ENCODE peak calls at places on chromosomes 6 and 20, in nine cellular contexts. G is hippocampal formation, L is NCI-H524, N is T1000, I is fibroblast of mammary gland, Y is Ammon's horn, C is SW 1271, O is HEK293T, U is body of pancreas. J is an unnamed sample.

GRCh38 chr6:106972500-106972899 is 2.0 kb downstream of the CD24 start:
- DNase-seq in I (no peak), L (no peak), C (no peak), Y (peak; percentile 5), G (no peak), U (peak; percentile 61), N (no peak), O (peak; percentile 9), J (no peak)

GRCh38 chr20:22339091-22339881 is 245.1 kb downstream of the FOXA2 start:
- DNase-seq in U (peak; percentile 66), L (peak; percentile 29), N (no peak), O (peak; percentile 32), C (peak; percentile 74), Y (peak; percentile 73), G (no peak), I (peak; percentile 78), J (peak; percentile 42)

GRCh38 chr20:50943091-50943490 is 11.9 kb upstream of the ADNP start:
- DNase-seq in C (peak; percentile 28), Y (no peak), L (no peak), I (no peak), O (no peak), U (no peak), G (no peak), N (no peak), J (no peak)

GRCh38 chr6:21325201-21325856 is 268.2 kb upstream of the SOX4 start:
- DNase-seq in I (no peak), N (no peak), U (no peak), Y (no peak), G (no peak), L (no peak), C (no peak), O (no peak), J (no peak)

GRCh38 chr6:57317060-57317943 is at the start of gene PRIM2:
- DNase-seq in U (peak; percentile 89), G (peak; percentile 83), Y (peak; percentile 92), O (peak; percentile 91), N (peak; percentile 56), I (peak; percentile 79), C (peak; percentile 83), L (peak; percentile 63), J (peak; percentile 62)

GRCh38 chr20:3409417-3409816 is 1.9 kb upstream of the DNAAF9 start:
- DNase-seq in C (no peak), N (no peak), Y (no peak), L (no peak), I (no peak), O (no peak), G (no peak), U (no peak), J (no peak)

GRCh38 chr6:28884423-28885148 is 39.2 kb downstream of the TRIM27 start:
- DNase-seq in N (peak; percentile 72), C (no peak), L (no peak), I (no peak), Y (no peak), O (no peak), G (no peak), U (no peak), J (no peak)

GRCh38 chr20:38649275-38649891 is 47.8 kb downstream of the ARHGAP40 start:
- DNase-seq in C (peak; percentile 49), I (peak; percentile 25), G (peak; percentile 26), L (peak; percentile 82), O (peak; percentile 53), U (no peak), N (no peak), Y (peak; percentile 72), J (peak; percentile 43)

GRCh38 chr6:87909849-87910248 is 137.8 kb upstream of the SPACA1 start:
- DNase-seq in I (peak; percentile 89), G (no peak), O (no peak), U (no peak), L (no peak), Y (no peak), C (no peak), N (peak; percentile 52), J (no peak)

GRCh38 chr6:114362957-114363356 is 20.1 kb upstream of the HS3ST5 start:
- DNase-seq in O (no peak), Y (no peak), L (no peak), U (no peak), I (no peak), C (no peak), N (no peak), G (no peak), J (no peak)

GRCh38 chr6:127737009-127737486 is 160.1 kb downstream of the C6orf58 start:
- DNase-seq in U (peak; percentile 52), O (peak; percentile 66), C (peak; percentile 71), N (no peak), L (peak; percentile 92), G (no peak), Y (peak; percentile 83), I (peak; percentile 74), J (peak; percentile 40)

GRCh38 chr20:19701449-19701848 is 56.6 kb upstream of the RIN2 start:
- DNase-seq in O (no peak), U (peak; percentile 19), I (no peak), C (no peak), Y (no peak), G (no peak), N (no peak), L (no peak), J (no peak)

GRCh38 chr6:18997375-18997826 is 610.3 kb downstream of the RNF144B start:
- DNase-seq in Y (no peak), C (peak; percentile 46), G (no peak), L (peak; percentile 23), N (no peak), O (peak; percentile 50), U (peak; percentile 33), I (peak; percentile 56), J (peak; percentile 15)

GRCh38 chr20:34300809-34301586 is 2.2 kb downstream of the AHCY start:
- DNase-seq in I (no peak), U (no peak), Y (no peak), N (no peak), O (no peak), G (no peak), L (no peak), C (no peak), J (no peak)

GRCh38 chr6:8006208-8006607 is 58.0 kb downstream of the BLOC1S5 start:
- DNase-seq in G (no peak), L (no peak), N (no peak), U (no peak), C (peak; percentile 49), O (peak; percentile 33), Y (peak; percentile 37), I (peak; percentile 47), J (no peak)

GRCh38 chr20:50577175-50578018 is 67.2 kb downstream of the PTPN1 start:
- DNase-seq in U (peak; percentile 72), O (no peak), L (no peak), G (no peak), I (no peak), N (no peak), Y (no peak), C (no peak), J (no peak)

GRCh38 chr6:157597461-157598312 is 216.7 kb downstream of the ZDHHC14 start:
- DNase-seq in N (no peak), I (peak; percentile 20), L (no peak), U (peak; percentile 77), Y (peak; percentile 48), C (peak; percentile 28), G (peak; percentile 46), O (no peak), J (no peak)

GRCh38 chr6:26158581-26159416 is 71.6 kb downstream of the HFE start:
- DNase-seq in U (peak; percentile 80), L (peak; percentile 22), N (no peak), I (peak; percentile 56), G (no peak), C (peak; percentile 77), Y (peak; percentile 56), O (peak; percentile 16), J (no peak)

GRCh38 chr6:44101832-44102231 is 25.4 kb downstream of the MRPL14 start:
- DNase-seq in I (no peak), Y (no peak), N (no peak), G (no peak), U (no peak), C (no peak), O (no peak), L (no peak), J (no peak)

GRCh38 chr6:22071655-22072054 is 225.2 kb downstream of the PRL start:
- DNase-seq in G (peak; percentile 21), U (peak; percentile 45), Y (peak; percentile 71), N (no peak), I (peak; percentile 40), L (no peak), O (no peak), C (no peak), J (no peak)

GRCh38 chr6:28922004-28922840 is 1.6 kb downstream of the TRIM27 start:
- DNase-seq in I (peak; percentile 39), N (no peak), U (peak; percentile 74), O (no peak), Y (no peak), L (no peak), G (no peak), C (no peak), J (no peak)

GRCh38 chr6:44859901-44860410 is 468.2 kb upstream of the RUNX2 start:
- DNase-seq in G (no peak), C (no peak), I (no peak), O (no peak), N (no peak), L (no peak), Y (no peak), U (no peak), J (no peak)

GRCh38 chr6:117206951-117207687 is 58.2 kb upstream of the VGLL2 start:
- DNase-seq in Y (no peak), N (peak; percentile 33), U (no peak), G (no peak), I (no peak), C (peak; percentile 26), L (no peak), O (peak; percentile 16), J (no peak)

GRCh38 chr6:3849681-3850450 is 693 bp downstream of the FAM50B start:
- DNase-seq in L (no peak), U (peak; percentile 31), I (no peak), N (no peak), Y (no peak), G (no peak), O (no peak), C (no peak), J (no peak)

GRCh38 chr6:66481216-66481615 is 774.2 kb upstream of the EYS start:
- DNase-seq in Y (no peak), G (no peak), U (no peak), C (no peak), L (no peak), O (no peak), N (no peak), I (no peak), J (no peak)

GRCh38 chr20:36519944-36520343 is 21.4 kb upstream of the MYL9 start:
- DNase-seq in I (no peak), C (no peak), Y (no peak), U (no peak), G (no peak), L (no peak), O (no peak), N (no peak), J (no peak)

GRCh38 chr6:151765444-151765886 is 42.0 kb upstream of the ESR1 start:
- DNase-seq in O (peak; percentile 67), G (peak; percentile 5), L (peak; percentile 20), Y (peak; percentile 75), N (peak; percentile 31), I (peak; percentile 91), C (peak; percentile 65), U (peak; percentile 69), J (peak; percentile 25)

GRCh38 chr6:77986380-77987034 is 333.7 kb downstream of the MEI4 start:
- DNase-seq in U (no peak), Y (no peak), I (no peak), O (no peak), N (no peak), G (no peak), C (no peak), L (no peak), J (no peak)

GRCh38 chr20:48215536-48215935 is 430.3 kb upstream of the SULF2 start:
- DNase-seq in G (no peak), I (no peak), N (no peak), U (no peak), Y (no peak), C (no peak), L (no peak), O (no peak), J (no peak)

GRCh38 chr6:139597781-139598368 is 223.4 kb upstream of the CITED2 start:
- DNase-seq in U (peak; percentile 86), L (no peak), O (no peak), C (no peak), I (peak; percentile 98), N (peak; percentile 38), G (peak; percentile 12), Y (peak; percentile 59), J (no peak)

GRCh38 chr6:116265081-116265829 is 11.4 kb upstream of the TSPYL4 start:
- DNase-seq in U (no peak), L (no peak), C (peak; percentile 13), Y (no peak), O (no peak), G (peak; percentile 8), I (peak; percentile 41), N (peak; percentile 39), J (no peak)

J was measured in NT2/D1.